ENCODE peak calls at places on chromosomes 16 and 17, in four cellular contexts. One of them, this sample, is unnamed.
A peak's percentile ranks its signal among the peaks of the same experiment; 100 is the strongest.

GRCh38 chr17:3963214-3964201 is 729 bp downstream of the ATP2A3 start:
- DNase-seq in stimulated activated CD8-positive, alpha-beta memory T cell treated with anti-CD3 and anti-CD28 coated beads, Interleukin-7, amount 100 ng/mL, for 24 hours: no peak
- DNase-seq in cardiac muscle cell: no peak
- DNase-seq in NCI-H2081: peak; percentile 36
- DNase-seq in this sample: peak; percentile 68

GRCh38 chr16:57381791-57382534 is 9.7 kb downstream of the CX3CL1 start:
- DNase-seq in stimulated activated CD8-positive, alpha-beta memory T cell treated with anti-CD3 and anti-CD28 coated beads, Interleukin-7, amount 100 ng/mL, for 24 hours: no peak
- DNase-seq in cardiac muscle cell: no peak
- DNase-seq in NCI-H2081: no peak
- DNase-seq in this sample: no peak

GRCh38 chr17:43946766-43947165 is 4.5 kb upstream of the PPY start:
- DNase-seq in stimulated activated CD8-positive, alpha-beta memory T cell treated with anti-CD3 and anti-CD28 coated beads, Interleukin-7, amount 100 ng/mL, for 24 hours: no peak
- DNase-seq in cardiac muscle cell: no peak
- DNase-seq in NCI-H2081: no peak
- DNase-seq in this sample: no peak

GRCh38 chr16:65783709-65784474 is 582.6 kb upstream of the CDH5 start:
- DNase-seq in stimulated activated CD8-positive, alpha-beta memory T cell treated with anti-CD3 and anti-CD28 coated beads, Interleukin-7, amount 100 ng/mL, for 24 hours: no peak
- DNase-seq in cardiac muscle cell: peak; percentile 36
- DNase-seq in NCI-H2081: no peak
- DNase-seq in this sample: no peak

GRCh38 chr16:77330332-77331043 is 104.3 kb downstream of the ADAMTS18 start:
- DNase-seq in stimulated activated CD8-positive, alpha-beta memory T cell treated with anti-CD3 and anti-CD28 coated beads, Interleukin-7, amount 100 ng/mL, for 24 hours: no peak
- DNase-seq in cardiac muscle cell: no peak
- DNase-seq in NCI-H2081: no peak
- DNase-seq in this sample: peak; percentile 24

GRCh38 chr16:50692999-50693781 is at the start of gene NOD2:
- DNase-seq in stimulated activated CD8-positive, alpha-beta memory T cell treated with anti-CD3 and anti-CD28 coated beads, Interleukin-7, amount 100 ng/mL, for 24 hours: no peak
- DNase-seq in cardiac muscle cell: peak; percentile 29
- DNase-seq in NCI-H2081: no peak
- DNase-seq in this sample: peak; percentile 41

GRCh38 chr17:9451919-9452318 is 123.7 kb downstream of the STX8 start:
- DNase-seq in stimulated activated CD8-positive, alpha-beta memory T cell treated with anti-CD3 and anti-CD28 coated beads, Interleukin-7, amount 100 ng/mL, for 24 hours: no peak
- DNase-seq in cardiac muscle cell: no peak
- DNase-seq in NCI-H2081: no peak
- DNase-seq in this sample: no peak

GRCh38 chr16:22671301-22672076 is 142.5 kb upstream of the HS3ST2 start:
- DNase-seq in stimulated activated CD8-positive, alpha-beta memory T cell treated with anti-CD3 and anti-CD28 coated beads, Interleukin-7, amount 100 ng/mL, for 24 hours: no peak
- DNase-seq in cardiac muscle cell: peak; percentile 16
- DNase-seq in NCI-H2081: no peak
- DNase-seq in this sample: no peak

GRCh38 chr16:14372471-14372870 is 257.6 kb downstream of the PARN start:
- DNase-seq in stimulated activated CD8-positive, alpha-beta memory T cell treated with anti-CD3 and anti-CD28 coated beads, Interleukin-7, amount 100 ng/mL, for 24 hours: no peak
- DNase-seq in cardiac muscle cell: no peak
- DNase-seq in NCI-H2081: no peak
- DNase-seq in this sample: no peak

GRCh38 chr17:14427914-14428639 is 127.2 kb downstream of the HS3ST3B1 start:
- DNase-seq in stimulated activated CD8-positive, alpha-beta memory T cell treated with anti-CD3 and anti-CD28 coated beads, Interleukin-7, amount 100 ng/mL, for 24 hours: peak; percentile 12
- DNase-seq in cardiac muscle cell: no peak
- DNase-seq in NCI-H2081: no peak
- DNase-seq in this sample: peak; percentile 53

GRCh38 chr17:73397278-73397826 is 85.6 kb upstream of the CDC42EP4 start:
- DNase-seq in stimulated activated CD8-positive, alpha-beta memory T cell treated with anti-CD3 and anti-CD28 coated beads, Interleukin-7, amount 100 ng/mL, for 24 hours: no peak
- DNase-seq in cardiac muscle cell: no peak
- DNase-seq in NCI-H2081: no peak
- DNase-seq in this sample: no peak

GRCh38 chr16:55207679-55208294 is 116.2 kb upstream of the IRX6 start:
- DNase-seq in stimulated activated CD8-positive, alpha-beta memory T cell treated with anti-CD3 and anti-CD28 coated beads, Interleukin-7, amount 100 ng/mL, for 24 hours: no peak
- DNase-seq in cardiac muscle cell: no peak
- DNase-seq in NCI-H2081: no peak
- DNase-seq in this sample: no peak

GRCh38 chr16:83603981-83604570 is 203.7 kb upstream of the HSBP1 start:
- DNase-seq in stimulated activated CD8-positive, alpha-beta memory T cell treated with anti-CD3 and anti-CD28 coated beads, Interleukin-7, amount 100 ng/mL, for 24 hours: no peak
- DNase-seq in cardiac muscle cell: no peak
- DNase-seq in NCI-H2081: no peak
- DNase-seq in this sample: no peak